ENCODE peak calls at places on chromosome 5, in four cellular contexts. R is SK-N-SH, O is K562, C is HepG2. J is an unnamed sample.

GRCh38 chr5:113378960-113379541 is 55.7 kb downstream of the TSSK1B start:
- DNase-seq in R (peak), O (peak), C (peak), J (peak)

GRCh38 chr5:134242146-134242545 is 16.3 kb upstream of the PPP2CA start:
- DNase-seq in R (no peak), O (no peak), C (peak), J (no peak)

GRCh38 chr5:172477466-172477865 is 23.1 kb upstream of the SH3PXD2B start:
- DNase-seq in O (no peak), R (no peak), C (no peak), J (no peak)

GRCh38 chr5:143601917-143602333 is 198.4 kb upstream of the NR3C1 start:
- DNase-seq in C (no peak), O (no peak), R (no peak), J (no peak)

GRCh38 chr5:158436271-158437065 is 577.5 kb upstream of the CLINT1 start:
- DNase-seq in O (no peak), R (no peak), C (no peak), J (no peak)

GRCh38 chr5:136799806-136800372 is 434.5 kb upstream of the TRPC7 start:
- DNase-seq in R (no peak), C (no peak), O (no peak), J (no peak)

GRCh38 chr5:113217619-113218184 is 217.1 kb downstream of the TSSK1B start:
- DNase-seq in C (no peak), O (no peak), R (no peak), J (no peak)

GRCh38 chr5:156783092-156783491 is 67.0 kb upstream of the PPP1R2B start:
- DNase-seq in R (no peak), C (no peak), O (no peak), J (no peak)

GRCh38 chr5:116573617-116574431 is 799 bp downstream of the SEMA6A start:
- DNase-seq in O (no peak), C (no peak), R (peak), J (no peak)

GRCh38 chr5:60280943-60281342 is 387.4 kb upstream of the PDE4D start:
- DNase-seq in C (no peak), R (no peak), O (no peak), J (no peak)

GRCh38 chr5:175032741-175033151 is 308.4 kb downstream of the MSX2 start:
- DNase-seq in O (no peak), R (no peak), C (no peak), J (no peak)
- TF ChIP-seq ELF1 in O (no peak), R (no peak), C (no peak), J (no peak)

GRCh38 chr5:10668697-10669096 is 92.3 kb downstream of the DAP start:
- DNase-seq in O (no peak), R (no peak), C (no peak), J (no peak)
- TF ChIP-seq ELF1 in O (no peak), R (no peak), C (no peak), J (no peak)

DNA sequence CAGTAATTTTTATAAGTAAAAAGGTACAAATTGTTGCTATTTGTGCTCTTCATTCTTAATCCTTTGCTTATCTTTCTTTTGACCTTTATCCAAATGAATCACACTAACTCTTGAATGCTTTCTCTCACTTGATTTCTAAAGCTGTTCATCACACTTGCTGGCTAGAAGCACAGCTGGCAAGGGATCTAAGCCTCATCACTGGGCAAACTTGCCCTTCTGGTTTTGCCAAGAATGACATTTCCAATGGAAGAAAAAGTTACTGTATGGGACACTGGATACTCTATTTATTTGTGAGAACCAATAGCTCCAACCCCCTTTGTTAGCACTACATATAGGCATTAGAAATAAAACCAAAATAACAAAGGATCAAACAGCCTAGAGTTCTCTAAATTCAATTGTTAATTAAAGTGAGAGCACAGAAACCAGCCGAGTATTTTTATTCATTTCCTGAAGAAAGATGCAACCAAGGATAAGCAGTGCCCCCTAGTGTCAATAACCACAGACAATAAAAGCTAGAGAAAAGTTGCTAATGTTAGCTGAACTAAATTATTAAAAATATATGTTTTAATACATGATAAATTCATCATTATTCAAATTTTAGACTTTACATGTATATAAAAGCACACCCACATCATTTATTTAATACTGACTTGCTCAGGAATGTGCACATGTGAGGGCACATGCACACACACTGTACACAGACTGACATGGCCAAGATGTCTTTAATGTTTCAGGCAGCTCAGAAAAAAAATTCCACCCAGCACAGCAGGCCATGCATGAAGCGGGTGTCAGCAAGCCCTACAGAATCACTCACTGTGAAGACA is 59.8 kb upstream of the POU5F2 start:
- DNase-seq in C (peak), R (peak), O (no peak), J (peak)
- TF ChIP-seq ELF1 in C (no peak), R (no peak), O (no peak), J (no peak)

GRCh38 chr5:139649082-139649991 is 1.2 kb downstream of the CXXC5 start:
- DNase-seq in O (peak), C (no peak), R (peak), J (no peak)
- TF ChIP-seq ELF1 in O (no peak), C (no peak), R (no peak), J (no peak)

DNA sequence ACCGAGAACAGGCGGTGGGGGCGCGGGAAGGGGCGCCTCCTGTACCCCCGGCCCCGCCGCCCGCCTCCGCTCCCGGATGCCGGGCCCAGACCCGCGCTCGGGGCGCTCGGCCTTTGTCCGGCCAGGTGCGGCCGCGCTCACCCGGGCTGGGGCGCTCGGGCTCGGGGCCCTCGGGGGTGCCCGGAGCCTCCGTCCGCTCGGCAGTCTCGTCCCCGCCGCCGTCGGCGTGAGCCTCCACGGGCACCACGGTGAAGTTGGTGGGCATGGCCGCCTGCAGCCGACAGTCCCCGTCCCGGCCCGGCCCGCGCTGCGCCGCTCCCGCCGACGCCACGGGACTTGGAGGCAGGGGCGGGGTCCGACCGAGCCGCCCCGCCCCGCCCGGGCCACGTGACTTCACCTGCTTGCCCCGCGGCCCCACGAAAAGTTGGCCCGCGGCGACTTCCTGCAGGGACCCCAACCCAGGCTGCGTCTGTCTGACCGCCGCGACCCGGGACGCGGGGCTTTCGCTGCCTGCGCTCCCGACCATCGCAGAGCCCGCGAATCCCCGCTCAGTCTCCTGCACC is at the start of gene SLC12A7:
- DNase-seq in C (no peak), O (peak), R (peak), J (no peak)
- TF ChIP-seq ELF1 in C (no peak), O (no peak), R (no peak), J (no peak)

GRCh38 chr5:150560401-150561191 is 52.7 kb downstream of the NDST1 start:
- DNase-seq in C (peak), O (peak), R (peak), J (peak)

GRCh38 chr5:150557507-150557872 is 49.6 kb downstream of the NDST1 start:
- DNase-seq in O (no peak), C (no peak), R (no peak), J (no peak)

GRCh38 chr5:150558088-150558621 is 50.2 kb downstream of the NDST1 start:
- DNase-seq in O (no peak), C (no peak), R (no peak), J (no peak)

GRCh38 chr5:150559701-150560100 is 51.8 kb downstream of the NDST1 start:
- DNase-seq in R (no peak), O (no peak), C (no peak), J (no peak)

GRCh38 chr5:150559088-150559487 is 51.2 kb downstream of the NDST1 start:
- DNase-seq in R (no peak), C (no peak), O (no peak), J (no peak)
- TF ChIP-seq ELF1 in R (no peak), C (no peak), O (no peak), J (no peak)